ENCODE peak calls at places on chromosomes 12 and 14, in seven cellular contexts. S, B, D, P, Z, O and E are unnamed samples.

GRCh38 chr14:21056520-21057163 is 980 bp upstream of the RNASE8 start:
- DNase-seq in S (no peak), B (no peak), D (no peak), P (no peak), Z (no peak), O (no peak), E (no peak)

GRCh38 chr12:119340604-119341003 is 6.1 kb downstream of the CCDC60 start:
- DNase-seq in S (no peak), B (no peak), D (no peak), P (no peak), Z (no peak), O (no peak), E (no peak)

GRCh38 chr14:51738754-51739153 is 87.0 kb downstream of the FRMD6 start:
- DNase-seq in S (no peak), B (no peak), D (no peak), P (peak), Z (no peak), O (no peak), E (peak)

GRCh38 chr12:94730846-94731245 is 80.5 kb upstream of the TMCC3 start:
- DNase-seq in S (no peak), B (no peak), D (no peak), P (no peak), Z (no peak), O (no peak), E (no peak)

GRCh38 chr14:74018029-74018703 is 922 bp downstream of the ENTPD5 start:
- DNase-seq in S (no peak), B (no peak), D (no peak), P (peak), Z (no peak), O (no peak), E (peak)

GRCh38 chr12:99390707-99391106 is 256.8 kb upstream of the GARIN6 start:
- DNase-seq in S (peak), B (no peak), D (no peak), P (peak), Z (no peak), O (peak), E (no peak)

GRCh38 chr14:92615451-92615850 is 101.9 kb downstream of the RIN3 start:
- DNase-seq in S (no peak), B (peak), D (no peak), P (no peak), Z (no peak), O (no peak), E (peak)

GRCh38 chr12:112714166-112714565 is 77.4 kb upstream of the RPH3A start:
- DNase-seq in S (no peak), B (no peak), D (no peak), P (no peak), Z (no peak), O (no peak), E (no peak)

GRCh38 chr14:75307700-75308379 is 29.2 kb downstream of the FOS start:
- DNase-seq in S (peak), B (peak), D (peak), P (peak), Z (peak), O (peak), E (peak)

GRCh38 chr12:68358532-68359485 is 26.6 kb upstream of the MDM1 start:
- DNase-seq in S (peak), B (no peak), D (no peak), P (peak), Z (peak), O (peak), E (peak)

GRCh38 chr14:106879241-106879640 is 1352.9 kb downstream of the TMEM121 start:
- DNase-seq in S (peak), B (no peak), D (peak), P (peak), Z (no peak), O (peak), E (peak)

GRCh38 chr14:106318700-106319099 is 792.3 kb downstream of the TMEM121 start:
- DNase-seq in S (no peak), B (peak), D (no peak), P (no peak), Z (no peak), O (no peak), E (peak)

GRCh38 chr12:171743-172705 is 41.9 kb downstream of the SLC6A12 start:
- DNase-seq in S (no peak), B (no peak), D (no peak), P (no peak), Z (no peak), O (no peak), E (no peak)

GRCh38 chr12:1812650-1813302 is 7.6 kb upstream of the LRTM2 start:
- DNase-seq in S (no peak), B (no peak), D (no peak), P (no peak), Z (no peak), O (no peak), E (no peak)

GRCh38 chr12:69936214-69936731 is 111.2 kb downstream of the MYRFL start:
- DNase-seq in S (peak), B (no peak), D (peak), P (no peak), Z (no peak), O (no peak), E (no peak)

GRCh38 chr14:32028599-32028998 is 48.5 kb upstream of the ARHGAP5 start:
- DNase-seq in S (peak), B (no peak), D (no peak), P (no peak), Z (no peak), O (no peak), E (no peak)

GRCh38 chr14:89061696-89062095 is 237.2 kb downstream of the TTC8 start:
- DNase-seq in S (no peak), B (no peak), D (no peak), P (no peak), Z (no peak), O (no peak), E (no peak)
- H3K4me3 ChIP-seq in S (no peak), B (no peak), D (no peak), P (no peak), Z (no peak), O (no peak), E (no peak)

GRCh38 chr12:121224591-121224990 is 14.7 kb downstream of the P2RX4 start:
- DNase-seq in S (no peak), B (no peak), D (no peak), P (no peak), Z (no peak), O (no peak), E (no peak)

GRCh38 chr12:121230538-121230907 is 20.6 kb downstream of the P2RX4 start:
- DNase-seq in S (no peak), B (no peak), D (no peak), P (no peak), Z (no peak), O (no peak), E (no peak)

GRCh38 chr12:121226399-121226798 is 16.5 kb downstream of the P2RX4 start:
- DNase-seq in S (no peak), B (no peak), D (no peak), P (no peak), Z (no peak), O (no peak), E (no peak)

GRCh38 chr12:121228919-121229650 is 19.2 kb downstream of the P2RX4 start:
- DNase-seq in S (no peak), B (no peak), D (no peak), P (no peak), Z (no peak), O (no peak), E (no peak)

DNA sequence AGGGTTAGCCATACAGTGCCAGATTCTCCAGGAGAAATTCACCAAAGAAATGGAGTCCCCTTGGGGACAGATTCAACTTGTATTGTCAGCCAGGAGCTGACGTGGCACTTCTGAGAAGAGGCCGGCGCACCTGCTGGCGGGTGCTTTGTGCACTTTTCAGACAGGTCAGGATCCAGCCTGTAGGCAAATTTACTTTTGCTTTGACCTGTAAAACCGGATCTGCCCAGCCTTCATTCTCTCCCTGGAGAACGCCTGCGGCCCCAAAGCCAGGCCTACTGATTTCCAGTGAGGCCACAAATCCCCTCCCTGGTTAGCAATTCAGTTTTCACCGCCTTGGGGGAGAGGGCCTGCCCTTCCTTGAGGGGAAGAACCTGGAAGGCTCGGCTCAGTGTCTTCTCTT is 17.4 kb downstream of the P2RX4 start:
- DNase-seq in S (peak), B (no peak), D (peak), P (no peak), Z (no peak), O (peak), E (peak)
- H3K4me3 ChIP-seq in S (no peak), B (no peak), D (no peak), P (no peak), Z (no peak), O (no peak), E (no peak)

GRCh38 chr12:25889185-25889584 is 69.3 kb upstream of the RASSF8 start:
- DNase-seq in S (no peak), B (no peak), D (no peak), P (no peak), Z (no peak), O (no peak), E (no peak)
- H3K4me3 ChIP-seq in S (no peak), B (no peak), D (no peak), P (no peak), Z (no peak), O (no peak), E (no peak)

GRCh38 chr12:92342574-92342973 is 196.9 kb upstream of the BTG1 start:
- DNase-seq in S (no peak), B (no peak), D (no peak), P (no peak), Z (no peak), O (no peak), E (no peak)

GRCh38 chr12:92340003-92340402 is 194.4 kb upstream of the BTG1 start:
- DNase-seq in S (no peak), B (no peak), D (no peak), P (no peak), Z (no peak), O (no peak), E (no peak)

GRCh38 chr12:92341333-92341691 is 195.7 kb upstream of the BTG1 start:
- DNase-seq in S (no peak), B (no peak), D (no peak), P (no peak), Z (no peak), O (no peak), E (no peak)

GRCh38 chr12:92339198-92339821 is 193.7 kb upstream of the BTG1 start:
- DNase-seq in S (no peak), B (no peak), D (no peak), P (no peak), Z (no peak), O (no peak), E (no peak)

DNA sequence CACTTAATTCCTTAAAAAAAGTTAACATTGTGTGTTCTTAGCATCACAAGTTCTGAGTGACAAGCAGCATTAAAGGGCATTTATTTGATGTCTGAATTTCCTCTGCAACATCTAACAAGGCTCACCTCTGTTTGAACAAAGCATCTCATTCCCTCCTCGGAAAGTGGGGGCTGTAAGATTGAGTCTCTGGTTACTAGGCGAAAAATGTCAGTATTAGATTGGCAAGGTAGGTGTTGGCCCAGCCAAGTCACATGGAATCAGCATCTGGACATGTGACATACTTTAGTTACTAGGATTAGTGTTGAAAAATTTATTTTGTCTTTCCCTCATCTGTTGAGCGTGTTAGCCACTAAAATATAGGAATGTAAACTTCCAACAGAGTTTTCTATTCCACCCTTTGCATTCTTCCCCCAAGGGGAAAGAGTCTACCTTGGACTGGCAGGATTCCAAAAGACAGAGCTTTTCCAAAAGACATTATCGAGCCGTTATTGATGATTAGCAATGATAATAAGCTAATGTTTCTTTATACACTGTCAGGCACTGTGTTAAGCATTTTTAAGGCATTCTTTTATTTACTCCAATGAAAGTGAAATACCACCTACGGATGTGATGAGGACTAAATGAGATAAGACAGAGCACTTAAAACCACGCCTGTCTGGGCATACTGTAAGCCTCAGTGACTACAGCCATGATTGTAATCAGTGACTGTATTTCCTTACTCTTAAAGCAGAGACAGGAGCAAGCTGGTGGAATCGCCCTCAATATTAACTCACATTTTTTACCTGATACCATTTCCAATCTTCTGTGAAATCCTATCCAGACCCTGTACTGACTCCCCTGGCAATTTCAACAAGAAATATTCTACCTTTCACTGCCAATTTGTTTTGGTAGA is 195.0 kb upstream of the BTG1 start:
- DNase-seq in S (no peak), B (no peak), D (no peak), P (no peak), Z (no peak), O (no peak), E (peak)
- H3K4me3 ChIP-seq in S (no peak), B (peak), D (peak), P (no peak), Z (no peak), O (no peak), E (peak)

GRCh38 chr12:55703288-55703687 is 4.4 kb downstream of the ITGA7 start:
- DNase-seq in S (no peak), B (no peak), D (no peak), P (no peak), Z (no peak), O (no peak), E (no peak)
- H3K4me3 ChIP-seq in S (no peak), B (no peak), D (no peak), P (no peak), Z (no peak), O (no peak), E (no peak)

GRCh38 chr12:24014853-24015590 is 65.6 kb upstream of the SOX5 start:
- DNase-seq in S (no peak), B (no peak), D (no peak), P (no peak), Z (no peak), O (no peak), E (no peak)

GRCh38 chr12:24011927-24012326 is 62.5 kb upstream of the SOX5 start:
- DNase-seq in S (no peak), B (no peak), D (no peak), P (no peak), Z (no peak), O (no peak), E (no peak)

GRCh38 chr12:24015771-24016170 is 66.3 kb upstream of the SOX5 start:
- DNase-seq in S (no peak), B (no peak), D (no peak), P (no peak), Z (no peak), O (no peak), E (no peak)

GRCh38 chr12:24014240-24014639 is 64.8 kb upstream of the SOX5 start:
- DNase-seq in S (no peak), B (no peak), D (no peak), P (no peak), Z (no peak), O (no peak), E (no peak)

DNA sequence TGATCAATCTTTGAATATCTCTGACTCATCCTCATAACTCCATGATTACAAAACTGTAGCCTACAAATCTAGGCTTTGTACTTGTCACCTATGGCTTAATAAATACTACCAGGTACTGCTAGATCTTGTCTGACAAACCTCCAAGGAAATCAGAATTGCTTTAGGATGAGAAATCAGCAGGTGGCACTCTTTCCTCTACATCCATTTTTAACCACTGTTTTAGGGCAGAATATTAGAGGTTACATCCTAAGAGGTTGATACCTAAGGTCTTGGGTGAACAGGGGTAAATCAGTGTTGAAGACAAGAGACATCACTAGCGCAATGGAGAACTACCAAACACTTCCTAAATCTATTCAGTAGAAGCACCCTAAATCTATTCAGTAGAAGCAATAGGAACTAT is 63.1 kb upstream of the SOX5 start:
- DNase-seq in S (no peak), B (no peak), D (no peak), P (no peak), Z (no peak), O (no peak), E (no peak)
- H3K4me3 ChIP-seq in S (no peak), B (no peak), D (no peak), P (no peak), Z (no peak), O (no peak), E (no peak)